ENCODE peak calls at places on chromosomes 11 and 22, in five cellular contexts. One of them, this sample, is unnamed.
A peak's percentile ranks its signal among the peaks of the same experiment; 100 is the strongest.

GRCh38 chr11:119793335-119793984 is 64.5 kb upstream of the NECTIN1 start:
- DNase-seq in GM12878: no peak
- DNase-seq in HepG2: no peak
- DNase-seq in H1: no peak
- DNase-seq in K562: no peak
- DNase-seq in this sample: no peak

GRCh38 chr11:20474951-20475517 is 87.5 kb downstream of the PRMT3 start:
- DNase-seq in GM12878: peak; percentile 19
- DNase-seq in HepG2: no peak
- DNase-seq in H1: no peak
- DNase-seq in K562: no peak
- DNase-seq in this sample: no peak

GRCh38 chr11:86737223-86737622 is 63.1 kb upstream of the PRSS23 start:
- DNase-seq in HepG2: no peak
- DNase-seq in K562: no peak
- DNase-seq in GM12878: no peak
- DNase-seq in H1: no peak
- DNase-seq in this sample: no peak

GRCh38 chr11:57424802-57425564 is 1.9 kb downstream of the SLC43A3 start:
- DNase-seq in K562: peak; percentile 72
- DNase-seq in HepG2: peak; percentile 20
- DNase-seq in GM12878: peak; percentile 95
- DNase-seq in H1: no peak
- DNase-seq in this sample: no peak

GRCh38 chr22:29435236-29435635 is 3.1 kb upstream of the RFPL1 start:
- DNase-seq in HepG2: no peak
- DNase-seq in GM12878: no peak
- DNase-seq in K562: no peak
- DNase-seq in H1: no peak
- DNase-seq in this sample: no peak

GRCh38 chr11:86209806-86210657 is 34.5 kb upstream of the EED start:
- DNase-seq in K562: no peak
- DNase-seq in HepG2: peak; percentile 94
- DNase-seq in H1: no peak
- DNase-seq in GM12878: no peak
- DNase-seq in this sample: no peak

GRCh38 chr11:10122337-10123197 is 171.5 kb downstream of the SBF2 start:
- DNase-seq in HepG2: no peak
- DNase-seq in H1: no peak
- DNase-seq in GM12878: no peak
- DNase-seq in K562: no peak
- DNase-seq in this sample: peak; percentile 77

GRCh38 chr11:3159296-3160190 is 5.6 kb downstream of the OSBPL5 start:
- DNase-seq in K562: no peak
- DNase-seq in GM12878: no peak
- DNase-seq in HepG2: no peak
- DNase-seq in H1: no peak
- DNase-seq in this sample: no peak

GRCh38 chr11:74255741-74256369 is 55.6 kb downstream of the P4HA3 start:
- DNase-seq in K562: peak; percentile 77
- DNase-seq in GM12878: no peak
- DNase-seq in H1: peak; percentile 17
- DNase-seq in HepG2: peak; percentile 42
- DNase-seq in this sample: peak; percentile 29

GRCh38 chr22:38040953-38041759 is 16.0 kb upstream of the PICK1 start:
- DNase-seq in H1: no peak
- DNase-seq in HepG2: no peak
- DNase-seq in K562: no peak
- DNase-seq in GM12878: no peak
- DNase-seq in this sample: no peak

GRCh38 chr11:111097191-111097590 is 148.3 kb upstream of the POU2AF2 start:
- DNase-seq in H1: no peak
- DNase-seq in K562: no peak
- DNase-seq in GM12878: no peak
- DNase-seq in HepG2: peak; percentile 5
- DNase-seq in this sample: peak; percentile 3

GRCh38 chr11:35742707-35743454 is 80.3 kb downstream of the TRIM44 start:
- DNase-seq in H1: no peak
- DNase-seq in K562: no peak
- DNase-seq in GM12878: no peak
- DNase-seq in HepG2: no peak
- DNase-seq in this sample: no peak

GRCh38 chr22:31615940-31616314 is 46.1 kb downstream of the PISD start:
- DNase-seq in HepG2: no peak
- DNase-seq in K562: no peak
- DNase-seq in H1: no peak
- DNase-seq in GM12878: no peak
- DNase-seq in this sample: no peak

GRCh38 chr22:27718186-27719032 is 83.1 kb downstream of the MN1 start:
- DNase-seq in K562: peak; percentile 80
- DNase-seq in GM12878: no peak
- DNase-seq in HepG2: peak; percentile 25
- DNase-seq in H1: no peak
- DNase-seq in this sample: peak; percentile 87

GRCh38 chr11:79092791-79093313 is 348.0 kb downstream of the TENM4 start:
- DNase-seq in H1: no peak
- DNase-seq in GM12878: no peak
- DNase-seq in HepG2: no peak
- DNase-seq in K562: no peak
- DNase-seq in this sample: peak; percentile 13

GRCh38 chr11:134038897-134039470 is 29.9 kb upstream of the JAM3 start:
- DNase-seq in K562: no peak
- DNase-seq in HepG2: no peak
- DNase-seq in GM12878: no peak
- DNase-seq in H1: no peak
- DNase-seq in this sample: no peak

GRCh38 chr11:33997473-33998347 is 53.8 kb upstream of the CAPRIN1 start:
- DNase-seq in K562: no peak
- DNase-seq in H1: no peak
- DNase-seq in GM12878: no peak
- DNase-seq in HepG2: no peak
- DNase-seq in this sample: no peak

GRCh38 chr11:292211-293121 is 3.5 kb downstream of the PGGHG start:
- DNase-seq in HepG2: no peak
- DNase-seq in K562: no peak
- DNase-seq in GM12878: no peak
- DNase-seq in H1: no peak
- DNase-seq in this sample: no peak

GRCh38 chr11:35082322-35083180 is 56.4 kb upstream of the CD44 start:
- DNase-seq in HepG2: no peak
- DNase-seq in K562: peak; percentile 86
- DNase-seq in H1: no peak
- DNase-seq in GM12878: peak; percentile 83
- DNase-seq in this sample: peak; percentile 81

GRCh38 chr22:32824531-32825315 is 23.2 kb downstream of the TIMP3 start:
- DNase-seq in K562: no peak
- DNase-seq in HepG2: no peak
- DNase-seq in H1: no peak
- DNase-seq in GM12878: no peak
- DNase-seq in this sample: no peak

GRCh38 chr11:72308226-72309073 is 64.5 kb upstream of the PHOX2A start:
- DNase-seq in HepG2: no peak
- DNase-seq in K562: peak; percentile 15
- DNase-seq in GM12878: no peak
- DNase-seq in H1: no peak
- DNase-seq in this sample: no peak

GRCh38 chr11:78840190-78840589 is 265.5 kb upstream of the NARS2 start:
- DNase-seq in HepG2: no peak
- DNase-seq in H1: no peak
- DNase-seq in K562: no peak
- DNase-seq in GM12878: no peak
- DNase-seq in this sample: no peak

GRCh38 chr22:17436382-17436951 is 67.2 kb downstream of the CECR2 start:
- DNase-seq in H1: no peak
- DNase-seq in HepG2: no peak
- DNase-seq in GM12878: no peak
- DNase-seq in K562: no peak
- DNase-seq in this sample: no peak

GRCh38 chr11:107689317-107690202 is 22.3 kb downstream of the SLN start:
- DNase-seq in GM12878: no peak
- DNase-seq in H1: no peak
- DNase-seq in HepG2: peak; percentile 57
- DNase-seq in K562: peak; percentile 33
- DNase-seq in this sample: peak; percentile 54

GRCh38 chr22:30879398-30879797 is 89.2 kb downstream of the MORC2 start:
- DNase-seq in K562: peak; percentile 17
- DNase-seq in GM12878: no peak
- DNase-seq in H1: no peak
- DNase-seq in HepG2: no peak
- DNase-seq in this sample: no peak

GRCh38 chr11:37905707-37906417 is 1307.8 kb upstream of the RAG2 start:
- DNase-seq in K562: no peak
- DNase-seq in GM12878: no peak
- DNase-seq in H1: no peak
- DNase-seq in HepG2: no peak
- DNase-seq in this sample: no peak

GRCh38 chr22:39558254-39558727 is 12.3 kb upstream of the CACNA1I start:
- DNase-seq in GM12878: no peak
- DNase-seq in K562: no peak
- DNase-seq in HepG2: no peak
- DNase-seq in H1: no peak
- DNase-seq in this sample: no peak
- TF ChIP-seq EZH2 in GM12878: no peak
- TF ChIP-seq EZH2 in K562: no peak
- TF ChIP-seq EZH2 in HepG2: no peak
- TF ChIP-seq EZH2 in H1: peak; percentile 50
- TF ChIP-seq EZH2 in this sample: no peak

GRCh38 chr22:46883547-46883946 is 121.1 kb downstream of the TBC1D22A start:
- DNase-seq in HepG2: no peak
- DNase-seq in GM12878: no peak
- DNase-seq in K562: no peak
- DNase-seq in H1: no peak
- DNase-seq in this sample: no peak
- TF ChIP-seq SP1 in HepG2: no peak
- TF ChIP-seq SP1 in GM12878: no peak
- TF ChIP-seq SP1 in K562: no peak
- TF ChIP-seq SP1 in H1: no peak
- TF ChIP-seq SP1 in this sample: no peak

GRCh38 chr11:68685656-68686380 is 1.5 kb downstream of the GAL start:
- DNase-seq in GM12878: no peak
- DNase-seq in K562: no peak
- DNase-seq in H1: no peak
- DNase-seq in HepG2: no peak
- DNase-seq in this sample: no peak

GRCh38 chr11:68684385-68685356 is at the start of gene GAL:
- DNase-seq in HepG2: no peak
- DNase-seq in K562: peak; percentile 82
- DNase-seq in GM12878: no peak
- DNase-seq in H1: no peak
- DNase-seq in this sample: no peak

GRCh38 chr11:68683952-68684384 is 376 bp upstream of the GAL start:
- DNase-seq in H1: no peak
- DNase-seq in K562: no peak
- DNase-seq in HepG2: no peak
- DNase-seq in GM12878: no peak
- DNase-seq in this sample: no peak

GRCh38 chr11:68682531-68682931 is 1.8 kb upstream of the GAL start:
- DNase-seq in HepG2: no peak
- DNase-seq in GM12878: no peak
- DNase-seq in K562: no peak
- DNase-seq in H1: no peak
- DNase-seq in this sample: no peak

GRCh38 chr11:68683086-68683951 is 1.0 kb upstream of the GAL start:
- DNase-seq in GM12878: no peak
- DNase-seq in K562: no peak
- DNase-seq in H1: no peak
- DNase-seq in HepG2: no peak
- DNase-seq in this sample: no peak
- TF ChIP-seq EZH2 in GM12878: no peak
- TF ChIP-seq EZH2 in K562: no peak
- TF ChIP-seq EZH2 in H1: no peak
- TF ChIP-seq EZH2 in HepG2: no peak
- TF ChIP-seq EZH2 in this sample: no peak

GRCh38 chr11:130407978-130408377 is 20.4 kb downstream of the ADAMTS8 start:
- DNase-seq in HepG2: no peak
- DNase-seq in K562: no peak
- DNase-seq in GM12878: no peak
- DNase-seq in H1: no peak
- DNase-seq in this sample: peak; percentile 21
- TF ChIP-seq SP1 in HepG2: no peak
- TF ChIP-seq SP1 in K562: no peak
- TF ChIP-seq SP1 in GM12878: no peak
- TF ChIP-seq SP1 in H1: no peak
- TF ChIP-seq SP1 in this sample: no peak

DNA sequence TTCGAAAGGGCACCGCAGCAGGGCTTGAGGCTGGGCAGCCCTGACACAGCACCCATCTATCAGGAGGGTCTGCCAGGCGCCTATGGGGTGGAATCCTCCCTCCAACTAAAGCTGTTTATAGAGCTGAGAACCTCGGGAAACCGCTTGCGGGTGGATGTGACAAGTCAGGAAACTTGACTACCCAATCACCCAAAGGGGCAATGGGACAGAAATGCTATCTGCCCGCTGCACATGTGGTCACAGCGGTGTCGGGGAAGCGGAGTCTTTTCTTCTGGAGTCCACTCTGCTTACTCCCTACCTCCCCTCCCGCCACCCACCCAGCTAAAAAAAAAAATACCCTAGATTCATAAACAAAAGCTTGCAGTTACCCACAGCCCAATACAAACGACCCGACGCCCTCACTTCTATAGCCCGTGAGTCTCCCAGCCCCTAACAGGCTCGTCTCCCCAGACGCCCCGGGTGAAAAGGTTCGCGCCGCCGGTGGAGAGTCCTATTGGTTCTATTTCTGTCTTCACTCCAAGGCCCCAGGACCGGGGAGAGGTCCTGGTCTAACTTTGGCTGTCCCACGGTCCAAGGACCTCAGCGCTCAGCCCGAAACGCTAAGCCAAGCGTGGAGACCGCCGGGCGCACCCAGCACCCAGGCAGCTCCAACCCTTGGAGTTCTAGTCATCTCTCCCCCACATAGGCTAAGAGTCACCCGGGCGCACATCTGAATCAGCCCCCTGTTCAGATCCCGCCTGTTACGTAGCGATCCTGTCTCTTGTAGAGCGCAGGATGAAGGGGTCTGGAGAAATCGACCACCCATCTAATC is 1.4 kb downstream of the TRPC6 start:
- DNase-seq in GM12878: no peak
- DNase-seq in K562: no peak
- DNase-seq in H1: no peak
- DNase-seq in HepG2: no peak
- DNase-seq in this sample: no peak
- TF ChIP-seq EZH2 in GM12878: no peak
- TF ChIP-seq EZH2 in K562: no peak
- TF ChIP-seq EZH2 in H1: peak; percentile 66
- TF ChIP-seq EZH2 in HepG2: no peak
- TF ChIP-seq EZH2 in this sample: no peak